ENCODE peak calls at places on chromosomes 2 and 18, in eight cellular contexts. K is hepatocyte, A is K562, F is fibroblast of lung, U is PC-9, B is mammary epithelial cell, S is HCT116, G is GM12878. V is an unnamed sample.

GRCh38 chr2:16861154-16861929 is 195.7 kb upstream of the CYRIA start:
- DNase-seq in G (no peak), U (peak; percentile 80), S (no peak), K (no peak), B (peak; percentile 67), A (no peak), F (peak; percentile 78), V (peak; percentile 2)

GRCh38 chr2:238908960-238909951 is 61.4 kb downstream of the TWIST2 start:
- DNase-seq in A (no peak), B (no peak), K (no peak), S (no peak), G (no peak), U (no peak), F (peak; percentile 46), V (peak; percentile 78)

GRCh38 chr2:54454922-54455583 is 1.1 kb upstream of the SPTBN1 start:
- DNase-seq in K (peak; percentile 26), S (no peak), U (no peak), G (no peak), A (no peak), F (no peak), B (peak; percentile 14), V (no peak)

GRCh38 chr2:32937602-32938450 is 8.9 kb upstream of the LTBP1 start:
- DNase-seq in U (peak; percentile 86), B (peak; percentile 43), K (peak; percentile 64), F (peak; percentile 49), G (no peak), A (no peak), S (peak; percentile 26), V (peak; percentile 12)

GRCh38 chr2:66198873-66199272 is 236.1 kb upstream of the MEIS1 start:
- DNase-seq in U (no peak), F (no peak), K (no peak), A (no peak), G (no peak), S (no peak), B (no peak), V (no peak)

GRCh38 chr2:101805146-101806088 is 107.9 kb downstream of the MAP4K4 start:
- DNase-seq in F (peak; percentile 83), K (peak; percentile 62), U (peak; percentile 39), S (no peak), B (no peak), A (no peak), G (no peak), V (no peak)

GRCh38 chr18:50427896-50428295 is 53.0 kb downstream of the SKA1 start:
- DNase-seq in K (no peak), S (no peak), A (no peak), U (no peak), B (no peak), G (no peak), F (no peak), V (no peak)

GRCh38 chr18:77517901-77518300 is 268.3 kb downstream of the GALR1 start:
- DNase-seq in A (no peak), U (no peak), K (no peak), G (no peak), S (no peak), B (no peak), F (no peak), V (no peak)

GRCh38 chr2:129301431-129301913 is 678.0 kb upstream of the RAB6C start:
- DNase-seq in S (no peak), U (no peak), B (no peak), K (no peak), G (no peak), F (peak; percentile 36), A (no peak), V (peak; percentile 4)

GRCh38 chr2:201004370-201004769 is 40.9 kb upstream of the ORC2 start:
- DNase-seq in S (no peak), B (no peak), K (no peak), A (no peak), G (no peak), F (no peak), U (no peak), V (no peak)

GRCh38 chr2:157840568-157841156 is 35.5 kb downstream of the ACVR1 start:
- DNase-seq in B (no peak), U (no peak), K (peak; percentile 65), S (no peak), G (no peak), F (peak; percentile 79), A (no peak), V (no peak)

GRCh38 chr18:8659609-8660242 is 45.6 kb upstream of the MTCL1 start:
- DNase-seq in G (no peak), S (no peak), A (no peak), U (no peak), B (no peak), F (no peak), K (no peak), V (no peak)

GRCh38 chr2:101305492-101306123 is 2.9 kb downstream of the RNF149 start:
- DNase-seq in U (peak; percentile 72), A (no peak), K (peak; percentile 37), G (no peak), F (peak; percentile 89), B (peak; percentile 55), S (no peak), V (peak; percentile 90)

GRCh38 chr2:107322406-107322805 is 436.4 kb upstream of the ST6GAL2 start:
- DNase-seq in S (no peak), U (no peak), B (no peak), F (no peak), A (no peak), K (no peak), G (no peak), V (no peak)

GRCh38 chr2:176092270-176093144 is at the start of gene HOXD13:
- DNase-seq in S (no peak), B (no peak), G (no peak), K (peak; percentile 87), U (no peak), F (no peak), A (peak; percentile 36), V (peak; percentile 79)

GRCh38 chr2:119517433-119517832 is 6.8 kb downstream of the SCTR start:
- DNase-seq in A (peak; percentile 75), F (peak; percentile 29), B (peak; percentile 27), G (no peak), S (peak; percentile 29), K (peak; percentile 75), U (no peak), V (peak; percentile 74)

GRCh38 chr2:54306561-54306960 is 50.5 kb upstream of the TSPYL6 start:
- DNase-seq in K (no peak), U (no peak), A (no peak), S (no peak), B (peak; percentile 76), G (no peak), F (peak; percentile 88), V (peak; percentile 48)

GRCh38 chr2:129396980-129397599 is 582.4 kb upstream of the RAB6C start:
- DNase-seq in K (peak; percentile 78), A (peak; percentile 14), F (peak; percentile 5), G (peak; percentile 21), U (no peak), S (peak; percentile 16), B (peak; percentile 42), V (peak; percentile 38)

GRCh38 chr2:127226520-127227263 is 6.6 kb upstream of the CYP27C1 start:
- DNase-seq in G (peak; percentile 36), F (peak; percentile 95), S (peak; percentile 23), B (peak; percentile 92), K (peak; percentile 82), A (no peak), U (peak; percentile 100), V (peak; percentile 91)

GRCh38 chr18:57051019-57051418 is 95.9 kb upstream of the BOD1L2 start:
- DNase-seq in G (no peak), B (no peak), F (no peak), U (no peak), K (no peak), S (no peak), A (no peak), V (no peak)

GRCh38 chr2:29262681-29263260 is 147.6 kb downstream of the CLIP4 start:
- DNase-seq in A (no peak), S (no peak), G (no peak), F (peak; percentile 35), U (no peak), B (peak; percentile 64), K (no peak), V (no peak)

GRCh38 chr2:236782938-236783337 is 213.3 kb downstream of the ACKR3 start:
- DNase-seq in G (no peak), B (no peak), F (no peak), S (no peak), K (no peak), U (peak; percentile 81), A (no peak), V (peak; percentile 64)

GRCh38 chr2:223822818-223823217 is 14.6 kb downstream of the AP1S3 start:
- DNase-seq in U (no peak), F (no peak), G (no peak), B (no peak), K (no peak), S (no peak), A (no peak), V (no peak)
- H3K4me2 ChIP-seq in U (no peak overlapping the region), F (no peak overlapping the region), G (no peak overlapping the region), B (no peak overlapping the region), K (no peak overlapping the region), S (no peak overlapping the region), A (no peak overlapping the region), V (no peak overlapping the region)

DNA sequence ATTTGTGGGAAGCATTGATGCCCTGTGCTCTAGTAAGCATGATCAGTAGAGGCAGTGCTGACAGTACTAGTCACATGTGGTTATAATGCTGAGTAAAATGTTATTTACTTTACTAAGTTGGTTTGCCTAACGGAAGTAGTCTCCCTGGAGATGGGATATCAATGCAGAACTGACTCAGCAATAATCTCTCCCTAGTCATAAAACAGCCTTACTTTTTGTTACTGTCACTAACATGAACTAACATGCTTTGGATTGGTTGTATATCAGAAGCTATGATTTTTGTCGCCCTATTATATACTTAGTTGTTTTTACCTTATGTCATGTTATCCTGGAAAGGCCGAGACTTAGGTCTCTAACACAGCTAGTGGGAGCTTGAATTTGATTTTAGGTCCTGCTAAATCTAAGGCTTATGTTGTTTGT is 166.6 kb downstream of the MCFD2 start:
- DNase-seq in U (peak; percentile 63), K (peak; percentile 29), S (no peak), A (peak; percentile 14), F (peak; percentile 85), G (no peak), B (peak; percentile 79), V (peak; percentile 83)
- H4K20me1 ChIP-seq in U (no peaks in the 10 kb centered on the region), K (peaks cover 36% of the 10 kb centered on the region), S (no peaks in the 10 kb centered on the region), A (no peaks in the 10 kb centered on the region), F (peaks cover 6% of the 10 kb centered on the region), G (no peaks in the 10 kb centered on the region), B (no peaks in the 10 kb centered on the region), V (peaks cover 72% of the 10 kb centered on the region)

DNA sequence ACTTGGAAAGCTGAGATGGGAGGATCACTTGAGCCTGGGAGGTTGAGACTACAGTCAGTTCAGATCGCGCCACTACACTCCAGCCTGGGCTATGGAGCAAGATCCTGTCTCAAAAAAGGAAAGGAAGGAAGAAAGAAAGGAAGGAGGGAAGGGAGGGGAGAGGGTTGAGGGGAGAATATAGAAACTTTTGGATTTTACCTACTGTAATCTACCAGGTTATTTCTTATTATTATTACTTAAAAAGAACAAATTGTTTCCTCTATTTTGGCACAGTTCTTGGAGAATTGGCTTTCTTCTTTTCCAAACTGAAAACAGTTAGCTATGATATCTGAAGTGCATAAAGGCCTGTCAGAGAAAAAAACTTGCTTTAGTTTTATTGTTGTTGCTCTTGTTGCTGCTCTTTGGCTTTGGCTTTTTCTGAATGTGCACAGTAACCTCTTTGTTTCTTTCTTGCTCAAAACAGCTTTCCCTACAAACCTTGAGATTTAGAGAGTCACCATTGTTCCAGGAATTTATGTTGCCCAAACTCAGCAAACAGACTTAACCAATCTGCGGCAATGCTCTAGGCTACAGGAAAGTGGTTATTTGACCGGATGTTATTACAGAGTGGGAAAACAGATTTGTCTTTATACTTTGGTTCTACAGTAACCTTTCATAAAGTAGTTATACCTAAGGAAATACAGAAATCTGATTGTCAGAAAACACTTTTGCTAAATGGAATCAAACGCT is 214.9 kb downstream of the XIRP2 start:
- DNase-seq in A (no peak), G (no peak), U (no peak), B (peak; percentile 48), K (no peak), F (no peak), S (no peak), V (no peak)
- H3K4me2 ChIP-seq in A (no peak overlapping the region), G (no peak overlapping the region), U (no peak overlapping the region), B (peak overlapping the region; percentile 38), K (no peak overlapping the region), F (no peak overlapping the region), S (no peak overlapping the region), V (no peak overlapping the region)

GRCh38 chr2:105783972-105784371 is 39.3 kb downstream of the NCK2 start:
- DNase-seq in A (no peak), B (no peak), G (no peak), S (no peak), F (no peak), K (no peak), U (no peak), V (no peak)
- H4K20me1 ChIP-seq in A (peaks cover 14% of the 10 kb centered on the region), B (no peaks in the 10 kb centered on the region), G (peaks cover 3% of the 10 kb centered on the region), S (no peaks in the 10 kb centered on the region), F (no peaks in the 10 kb centered on the region), K (peaks cover 93% of the 10 kb centered on the region), U (no peaks in the 10 kb centered on the region), V (peaks cover 4% of the 10 kb centered on the region)

V was measured in GM23248.